ENCODE peak calls at places on chromosome 1, in five cellular contexts. One of them, this sample, is unnamed.

GRCh38 chr1:30743584-30744059 is 14.0 kb downstream of the LAPTM5 start:
- DNase-seq in fibroblast of the conjunctiva: no peak
- DNase-seq in AG04450: no peak
- DNase-seq in GM12865: peak
- DNase-seq in HEK293T: no peak
- DNase-seq in this sample: peak

GRCh38 chr1:81551942-81552341 is 248.8 kb upstream of the ADGRL2 start:
- DNase-seq in fibroblast of the conjunctiva: no peak
- DNase-seq in AG04450: no peak
- DNase-seq in GM12865: peak
- DNase-seq in HEK293T: no peak
- DNase-seq in this sample: no peak

GRCh38 chr1:21955058-21955457 is 17.9 kb upstream of the HSPG2 start:
- DNase-seq in fibroblast of the conjunctiva: no peak
- DNase-seq in AG04450: no peak
- DNase-seq in GM12865: no peak
- DNase-seq in HEK293T: no peak
- DNase-seq in this sample: no peak

GRCh38 chr1:178284059-178284458 is 190.2 kb downstream of the RASAL2 start:
- DNase-seq in fibroblast of the conjunctiva: no peak
- DNase-seq in AG04450: no peak
- DNase-seq in GM12865: no peak
- DNase-seq in HEK293T: no peak
- DNase-seq in this sample: no peak

GRCh38 chr1:95752515-95753381 is 518.7 kb downstream of the RWDD3 start:
- DNase-seq in fibroblast of the conjunctiva: no peak
- DNase-seq in AG04450: no peak
- DNase-seq in GM12865: peak
- DNase-seq in HEK293T: no peak
- DNase-seq in this sample: no peak

GRCh38 chr1:200354243-200354642 is 55.6 kb downstream of the ZNF281 start:
- DNase-seq in fibroblast of the conjunctiva: no peak
- DNase-seq in AG04450: no peak
- DNase-seq in GM12865: peak
- DNase-seq in HEK293T: no peak
- DNase-seq in this sample: no peak

GRCh38 chr1:110187139-110187890 is 22.8 kb upstream of the KCNC4 start:
- DNase-seq in fibroblast of the conjunctiva: no peak
- DNase-seq in AG04450: no peak
- DNase-seq in GM12865: no peak
- DNase-seq in HEK293T: peak
- DNase-seq in this sample: no peak

GRCh38 chr1:117167402-117167801 is 43.3 kb downstream of the VTCN1 start:
- DNase-seq in fibroblast of the conjunctiva: no peak
- DNase-seq in AG04450: no peak
- DNase-seq in GM12865: no peak
- DNase-seq in HEK293T: no peak
- DNase-seq in this sample: no peak

GRCh38 chr1:166947398-166948043 is 27.8 kb downstream of the ILDR2 start:
- DNase-seq in fibroblast of the conjunctiva: no peak
- DNase-seq in AG04450: no peak
- DNase-seq in GM12865: peak
- DNase-seq in HEK293T: no peak
- DNase-seq in this sample: peak